ENCODE peak calls at places on chromosomes 2 and 18, in eight cellular contexts. One of them, this sample, is unnamed.

GRCh38 chr2:239143858-239144712 is 256.7 kb downstream of the HDAC4 start:
- DNase-seq in mesendoderm: peak
- DNase-seq in kidney: no peak
- DNase-seq in neuronal stem cell: peak
- DNase-seq in astrocyte: peak
- DNase-seq in Karpas-422: peak
- DNase-seq in H1: peak
- DNase-seq in neural progenitor cell: peak
- DNase-seq in this sample: peak

GRCh38 chr2:239809391-239809790 is 215.8 kb downstream of the NDUFA10 start:
- DNase-seq in neuronal stem cell: no peak
- DNase-seq in kidney: peak
- DNase-seq in mesendoderm: no peak
- DNase-seq in astrocyte: no peak
- DNase-seq in H1: no peak
- DNase-seq in Karpas-422: no peak
- DNase-seq in neural progenitor cell: no peak
- DNase-seq in this sample: peak

GRCh38 chr18:77087391-77088141 is 45.0 kb downstream of the MBP start:
- DNase-seq in mesendoderm: peak
- DNase-seq in kidney: peak
- DNase-seq in Karpas-422: no peak
- DNase-seq in neural progenitor cell: peak
- DNase-seq in H1: peak
- DNase-seq in neuronal stem cell: peak
- DNase-seq in astrocyte: peak
- DNase-seq in this sample: peak

GRCh38 chr2:234363011-234363487 is 133.8 kb downstream of the ARL4C start:
- DNase-seq in astrocyte: peak
- DNase-seq in neuronal stem cell: peak
- DNase-seq in H1: no peak
- DNase-seq in mesendoderm: peak
- DNase-seq in kidney: no peak
- DNase-seq in Karpas-422: no peak
- DNase-seq in neural progenitor cell: peak
- DNase-seq in this sample: peak

GRCh38 chr2:219207884-219208740 is 1.5 kb downstream of the ZFAND2B start:
- DNase-seq in kidney: peak
- DNase-seq in astrocyte: peak
- DNase-seq in neural progenitor cell: no peak
- DNase-seq in neuronal stem cell: no peak
- DNase-seq in H1: no peak
- DNase-seq in mesendoderm: no peak
- DNase-seq in Karpas-422: peak
- DNase-seq in this sample: no peak

GRCh38 chr18:48848641-48849143 is 102.1 kb downstream of the SMAD7 start:
- DNase-seq in H1: no peak
- DNase-seq in astrocyte: peak
- DNase-seq in kidney: no peak
- DNase-seq in neural progenitor cell: peak
- DNase-seq in Karpas-422: no peak
- DNase-seq in mesendoderm: no peak
- DNase-seq in neuronal stem cell: no peak
- DNase-seq in this sample: no peak

GRCh38 chr2:218285604-218286003 is 6.7 kb downstream of the TMBIM1 start:
- DNase-seq in neural progenitor cell: no peak
- DNase-seq in Karpas-422: no peak
- DNase-seq in kidney: no peak
- DNase-seq in H1: no peak
- DNase-seq in astrocyte: peak
- DNase-seq in neuronal stem cell: no peak
- DNase-seq in mesendoderm: no peak
- DNase-seq in this sample: no peak

GRCh38 chr2:162161634-162162033 is 9.6 kb upstream of the GCG start:
- DNase-seq in mesendoderm: no peak
- DNase-seq in H1: no peak
- DNase-seq in neuronal stem cell: no peak
- DNase-seq in neural progenitor cell: no peak
- DNase-seq in Karpas-422: no peak
- DNase-seq in kidney: no peak
- DNase-seq in astrocyte: no peak
- DNase-seq in this sample: no peak

GRCh38 chr2:27316655-27317412 is 6.1 kb downstream of the MPV17 start:
- DNase-seq in mesendoderm: no peak
- DNase-seq in kidney: peak
- DNase-seq in astrocyte: no peak
- DNase-seq in neural progenitor cell: no peak
- DNase-seq in neuronal stem cell: no peak
- DNase-seq in Karpas-422: no peak
- DNase-seq in H1: no peak
- DNase-seq in this sample: no peak

GRCh38 chr2:232304236-232304635 is 74.3 kb upstream of the ALPP start:
- DNase-seq in astrocyte: no peak
- DNase-seq in Karpas-422: no peak
- DNase-seq in mesendoderm: no peak
- DNase-seq in kidney: no peak
- DNase-seq in H1: no peak
- DNase-seq in neuronal stem cell: no peak
- DNase-seq in neural progenitor cell: no peak
- DNase-seq in this sample: no peak

GRCh38 chr2:237400199-237400598 is 13.8 kb downstream of the COL6A3 start:
- DNase-seq in neuronal stem cell: no peak
- DNase-seq in kidney: no peak
- DNase-seq in neural progenitor cell: no peak
- DNase-seq in H1: no peak
- DNase-seq in Karpas-422: no peak
- DNase-seq in mesendoderm: no peak
- DNase-seq in astrocyte: no peak
- DNase-seq in this sample: no peak

GRCh38 chr2:132276571-132276981 is 114.8 kb upstream of the ANKRD30BL start:
- DNase-seq in astrocyte: no peak
- DNase-seq in H1: peak
- DNase-seq in neural progenitor cell: no peak
- DNase-seq in mesendoderm: no peak
- DNase-seq in neuronal stem cell: no peak
- DNase-seq in Karpas-422: peak
- DNase-seq in kidney: no peak
- DNase-seq in this sample: peak

GRCh38 chr2:132270981-132271546 is 109.3 kb upstream of the ANKRD30BL start:
- DNase-seq in mesendoderm: no peak
- DNase-seq in astrocyte: no peak
- DNase-seq in kidney: no peak
- DNase-seq in neuronal stem cell: no peak
- DNase-seq in neural progenitor cell: no peak
- DNase-seq in Karpas-422: peak
- DNase-seq in H1: no peak
- DNase-seq in this sample: no peak

GRCh38 chr2:132275396-132275795 is 113.6 kb upstream of the ANKRD30BL start:
- DNase-seq in H1: no peak
- DNase-seq in kidney: no peak
- DNase-seq in mesendoderm: no peak
- DNase-seq in neural progenitor cell: no peak
- DNase-seq in Karpas-422: no peak
- DNase-seq in neuronal stem cell: no peak
- DNase-seq in astrocyte: no peak
- DNase-seq in this sample: peak

GRCh38 chr2:132272713-132273112 is 111.0 kb upstream of the ANKRD30BL start:
- DNase-seq in mesendoderm: no peak
- DNase-seq in neuronal stem cell: no peak
- DNase-seq in astrocyte: no peak
- DNase-seq in H1: no peak
- DNase-seq in Karpas-422: peak
- DNase-seq in neural progenitor cell: no peak
- DNase-seq in kidney: no peak
- DNase-seq in this sample: peak

DNA sequence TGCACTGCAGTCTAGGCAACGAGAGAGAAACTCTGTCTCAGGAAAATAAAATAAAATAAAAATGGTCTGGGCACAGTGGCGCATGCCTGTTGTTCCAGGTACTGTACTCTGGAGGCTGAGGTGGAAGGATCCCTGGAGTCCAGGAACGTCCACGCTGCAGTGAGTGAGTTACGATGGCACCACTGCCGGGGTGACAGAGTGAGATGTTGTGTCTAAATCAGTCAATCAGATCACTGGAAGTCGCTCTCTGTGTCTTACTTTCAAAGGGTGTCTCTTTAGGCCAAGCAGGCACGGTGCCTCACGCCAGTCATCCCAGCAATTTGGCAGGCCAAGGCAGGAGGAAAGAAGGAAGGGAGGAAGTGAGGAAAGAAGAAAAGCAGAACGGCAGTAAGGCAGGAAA is 112.2 kb upstream of the ANKRD30BL start:
- DNase-seq in kidney: no peak
- DNase-seq in astrocyte: no peak
- DNase-seq in neural progenitor cell: no peak
- DNase-seq in Karpas-422: peak
- DNase-seq in mesendoderm: no peak
- DNase-seq in H1: no peak
- DNase-seq in neuronal stem cell: no peak
- DNase-seq in this sample: peak
- H3K4me3 ChIP-seq in kidney: no peak
- H3K4me3 ChIP-seq in astrocyte: no peak
- H3K4me3 ChIP-seq in neural progenitor cell: no peak
- H3K4me3 ChIP-seq in Karpas-422: no peak
- H3K4me3 ChIP-seq in mesendoderm: no peak
- H3K4me3 ChIP-seq in H1: no peak
- H3K4me3 ChIP-seq in neuronal stem cell: no peak
- H3K4me3 ChIP-seq in this sample: no peak

DNA sequence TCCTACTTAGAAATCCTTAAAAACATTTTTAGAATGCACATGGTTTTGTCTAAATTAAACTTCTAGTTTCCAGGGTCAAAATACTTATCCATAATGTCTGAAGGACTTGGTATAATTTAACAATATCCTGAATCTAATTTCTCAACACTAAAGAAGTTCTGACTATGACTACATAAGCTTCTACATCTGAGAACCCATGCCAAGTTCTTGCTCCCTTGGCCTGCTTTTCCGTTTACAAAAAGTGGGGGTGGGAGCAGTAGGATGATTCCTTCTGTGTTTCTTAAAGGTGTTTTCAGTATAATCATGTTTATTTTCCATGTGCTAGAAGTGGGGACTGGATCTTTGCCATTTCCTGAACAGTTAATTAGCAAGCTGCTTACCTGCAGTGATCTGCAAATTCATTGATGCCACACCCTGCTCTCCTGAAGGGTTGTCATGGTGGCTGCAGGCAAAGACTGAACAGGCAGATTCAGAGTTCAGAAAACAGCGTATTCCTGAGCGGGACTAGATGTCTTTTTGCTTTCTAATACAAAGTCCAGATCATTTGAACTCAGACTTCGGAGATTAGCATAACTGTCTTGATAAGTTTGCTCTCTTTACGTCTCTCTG is 36.2 kb downstream of the ADNP2 start:
- DNase-seq in mesendoderm: no peak
- DNase-seq in neural progenitor cell: no peak
- DNase-seq in astrocyte: no peak
- DNase-seq in neuronal stem cell: no peak
- DNase-seq in H1: no peak
- DNase-seq in Karpas-422: no peak
- DNase-seq in kidney: no peak
- DNase-seq in this sample: peak
- H3K9ac ChIP-seq in mesendoderm: no peak
- H3K9ac ChIP-seq in neural progenitor cell: no peak
- H3K9ac ChIP-seq in astrocyte: no peak
- H3K9ac ChIP-seq in neuronal stem cell: no peak
- H3K9ac ChIP-seq in H1: no peak
- H3K9ac ChIP-seq in Karpas-422: no peak
- H3K9ac ChIP-seq in kidney: no peak
- H3K9ac ChIP-seq in this sample: no peak

DNA sequence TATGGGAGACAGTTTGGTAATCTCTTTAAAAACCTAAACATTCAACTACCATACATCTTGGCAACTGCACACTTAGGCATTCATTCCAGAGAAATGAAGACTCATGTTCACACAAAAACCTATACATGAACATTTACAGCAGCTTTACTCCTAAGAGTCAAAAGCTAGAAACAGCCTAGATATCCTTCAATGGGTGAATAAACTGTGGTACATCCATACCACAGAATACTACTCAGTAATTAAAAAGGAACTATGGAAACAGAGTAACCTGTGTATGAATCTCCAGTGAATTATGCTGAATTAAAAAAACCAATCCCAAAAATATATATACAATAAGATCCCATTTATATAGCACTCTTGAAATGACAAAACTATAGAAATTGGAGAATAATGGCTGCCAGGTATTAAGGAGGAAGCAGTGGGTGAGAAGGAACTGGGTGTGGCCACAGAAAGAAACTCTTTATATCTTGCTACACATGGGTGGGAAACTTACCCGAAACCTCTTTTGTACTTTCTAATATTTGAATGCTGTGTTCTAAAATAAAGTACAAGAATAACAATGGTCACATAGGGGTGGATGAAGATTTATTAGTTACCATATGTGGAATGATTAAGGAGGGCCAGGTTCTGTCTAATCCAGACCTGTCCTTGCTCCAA is 13.7 kb downstream of the SESTD1 start:
- DNase-seq in Karpas-422: no peak
- DNase-seq in kidney: no peak
- DNase-seq in neuronal stem cell: no peak
- DNase-seq in neural progenitor cell: no peak
- DNase-seq in H1: no peak
- DNase-seq in astrocyte: no peak
- DNase-seq in mesendoderm: no peak
- DNase-seq in this sample: no peak
- H3K4me3 ChIP-seq in Karpas-422: no peak
- H3K4me3 ChIP-seq in kidney: no peak
- H3K4me3 ChIP-seq in neuronal stem cell: no peak
- H3K4me3 ChIP-seq in neural progenitor cell: no peak
- H3K4me3 ChIP-seq in H1: no peak
- H3K4me3 ChIP-seq in astrocyte: no peak
- H3K4me3 ChIP-seq in mesendoderm: no peak
- H3K4me3 ChIP-seq in this sample: no peak

DNA sequence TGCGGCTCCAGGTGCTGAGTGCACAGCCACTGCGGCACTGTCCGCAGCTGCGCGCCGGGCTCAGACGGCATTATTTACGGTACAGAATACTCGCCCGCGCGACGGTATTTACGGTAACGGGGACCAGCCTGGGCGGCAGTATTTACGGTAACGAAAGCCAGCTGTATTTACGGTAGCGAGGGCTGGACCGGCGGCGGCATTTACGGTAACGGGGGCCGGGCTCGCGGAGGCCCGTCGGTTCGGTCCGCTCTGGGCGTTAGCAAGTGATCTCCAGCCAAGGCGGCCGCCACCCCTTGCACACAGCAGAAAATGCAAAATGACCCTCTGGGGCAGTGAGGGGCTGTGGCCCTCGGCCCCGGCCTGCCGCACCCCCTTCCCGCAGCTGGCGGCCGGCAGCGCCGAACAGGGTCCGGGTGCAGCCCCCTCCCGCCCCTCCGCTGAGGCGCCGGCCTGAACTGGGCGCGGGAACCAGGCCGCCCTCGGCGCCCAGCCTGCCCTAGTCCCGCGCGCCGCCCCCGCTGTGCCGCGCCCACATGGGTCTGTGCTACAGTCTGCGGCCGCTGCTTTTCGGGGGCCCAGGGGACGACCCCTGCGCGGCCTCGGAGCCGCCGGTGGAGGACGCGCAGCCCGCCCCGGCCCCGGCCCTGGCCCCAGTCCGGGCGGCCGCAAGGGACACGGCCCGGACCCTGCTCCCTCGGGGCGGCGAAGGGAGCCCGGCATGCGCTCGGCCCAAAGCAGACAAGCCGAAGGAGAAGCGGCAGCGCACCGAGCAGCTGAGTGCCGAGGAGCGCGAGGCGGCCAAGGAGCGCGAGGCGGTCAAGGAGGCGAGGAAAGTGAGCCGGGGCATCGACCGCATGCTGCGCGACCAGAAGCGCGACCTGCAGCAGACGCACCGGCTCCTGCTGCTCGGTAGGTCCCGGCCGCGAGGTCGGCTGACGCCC is at the start of gene GNAL:
- DNase-seq in mesendoderm: peak
- DNase-seq in neuronal stem cell: peak
- DNase-seq in H1: peak
- DNase-seq in kidney: peak
- DNase-seq in Karpas-422: no peak
- DNase-seq in neural progenitor cell: peak
- DNase-seq in astrocyte: peak
- DNase-seq in this sample: peak
- H3K9ac ChIP-seq in mesendoderm: peak
- H3K9ac ChIP-seq in neuronal stem cell: peak
- H3K9ac ChIP-seq in H1: peak
- H3K9ac ChIP-seq in kidney: no peak
- H3K9ac ChIP-seq in Karpas-422: no peak
- H3K9ac ChIP-seq in neural progenitor cell: no peak
- H3K9ac ChIP-seq in astrocyte: peak
- H3K9ac ChIP-seq in this sample: peak